ENCODE peak calls at places on chromosomes 7 and 10, in nine cellular contexts. A is MM.1S, N is RWPE1, V is left colon, H is SIG-M5, E is tibial nerve, C is adipocyte, Z is NCI-H1105, Q is brain microvascular endothelial cell. P is an unnamed sample.

GRCh38 chr10:93039110-93039509 is 21.5 kb upstream of the CYP26C1 start:
- DNase-seq in H (no peak), N (no peak), V (no peak), Z (no peak), A (no peak), E (no peak), C (peak), Q (no peak), P (no peak)

GRCh38 chr10:49748006-49748405 is 14.1 kb downstream of the OGDHL start:
- DNase-seq in H (no peak), N (no peak), V (no peak), Z (no peak), C (no peak), A (no peak), E (no peak), Q (no peak), P (no peak)

GRCh38 chr7:118214051-118214832 is 10.3 kb upstream of the ANKRD7 start:
- DNase-seq in Z (peak), N (peak), C (peak), V (peak), H (no peak), E (peak), A (peak), Q (peak), P (peak)

GRCh38 chr7:133060016-133060415 is 21.9 kb downstream of the CHCHD3 start:
- DNase-seq in N (no peak), V (no peak), Q (no peak), C (no peak), H (no peak), Z (no peak), A (no peak), E (no peak), P (no peak)

GRCh38 chr10:124690971-124691370 is 53.2 kb downstream of the FAM53B start:
- DNase-seq in Z (peak), V (no peak), C (no peak), H (no peak), N (no peak), Q (no peak), A (no peak), E (no peak), P (no peak)

GRCh38 chr10:8407561-8408021 is 353.1 kb downstream of the GATA3 start:
- DNase-seq in C (no peak), A (no peak), H (no peak), Q (no peak), Z (no peak), E (no peak), N (no peak), V (no peak), P (no peak)

GRCh38 chr10:102651455-102652169 is 7.3 kb downstream of the TRIM8 start:
- DNase-seq in N (no peak), E (no peak), V (no peak), Z (no peak), A (peak), C (no peak), Q (no peak), H (no peak), P (no peak)

GRCh38 chr10:70457759-70458305 is 16.4 kb upstream of the NODAL start:
- DNase-seq in E (no peak), A (no peak), Q (no peak), N (no peak), Z (no peak), H (no peak), V (no peak), C (no peak), P (no peak)

GRCh38 chr7:99365318-99366141 is 9.0 kb upstream of the ARPC1B start:
- DNase-seq in H (no peak), V (peak), E (no peak), C (peak), N (peak), Q (no peak), Z (no peak), A (peak), P (peak)

GRCh38 chr7:94042381-94042780 is 38.2 kb upstream of the BET1 start:
- DNase-seq in N (no peak), Q (no peak), C (no peak), E (no peak), V (no peak), H (no peak), A (no peak), Z (no peak), P (no peak)

GRCh38 chr7:45590679-45591057 is 16.5 kb downstream of the ADCY1 start:
- DNase-seq in C (no peak), N (no peak), Z (no peak), V (no peak), E (no peak), H (no peak), Q (no peak), A (no peak), P (no peak)

GRCh38 chr7:114048386-114049235 is 129.8 kb upstream of the PPP1R3A start:
- DNase-seq in E (no peak), C (peak), Q (peak), A (peak), N (peak), H (no peak), Z (peak), V (no peak), P (no peak)

GRCh38 chr10:12735843-12736462 is 265.6 kb downstream of the CCDC3 start:
- DNase-seq in V (no peak), H (no peak), N (no peak), Z (no peak), E (no peak), C (no peak), A (no peak), Q (no peak), P (no peak)